ENCODE peak calls at places on chromosome 22, in eight cellular contexts. P is suprapubic skin, B is heart right ventricle, F is adipocyte, K is uterus, E is neuronal stem cell, S is IMR-90, Z is body of pancreas. J is an unnamed sample. For H3K36me3, the result is how much of the 10 kb centered on the place peaks cover.

GRCh38 chr22:24423519-24424000 is 3.8 kb upstream of the ADORA2A start:
- DNase-seq in B (peak), K (peak), F (peak), P (no peak), Z (peak), S (no peak), E (peak), J (peak)

GRCh38 chr22:50678218-50678650 is 5.6 kb downstream of the SHANK3 start:
- DNase-seq in P (peak), Z (no peak), K (no peak), F (no peak), B (no peak), S (no peak), E (no peak), J (no peak)

GRCh38 chr22:24426436-24426835 is 963 bp upstream of the ADORA2A start:
- DNase-seq in K (no peak), S (no peak), Z (no peak), P (no peak), E (no peak), B (no peak), F (no peak), J (no peak)

GRCh38 chr22:25797891-25798290 is 55.9 kb downstream of the MYO18B start:
- DNase-seq in B (no peak), K (no peak), P (no peak), S (no peak), Z (no peak), E (no peak), F (no peak), J (no peak)

GRCh38 chr22:28788601-28789000 is 11.8 kb downstream of the XBP1 start:
- DNase-seq in F (no peak), S (no peak), E (no peak), K (no peak), P (no peak), Z (no peak), B (no peak), J (no peak)

GRCh38 chr22:49011379-49011768 is 816.3 kb downstream of the BRD1 start:
- DNase-seq in F (no peak), S (no peak), B (no peak), P (no peak), E (no peak), K (no peak), Z (no peak), J (peak)

GRCh38 chr22:41286639-41287091 is 678 bp upstream of the RANGAP1 start:
- DNase-seq in E (no peak), P (no peak), Z (no peak), K (no peak), B (no peak), S (peak), F (peak), J (peak)

GRCh38 chr22:22400964-22401363 is 107.6 kb downstream of the ZNF280B start:
- DNase-seq in B (no peak), E (no peak), Z (no peak), S (no peak), K (no peak), P (no peak), F (no peak), J (no peak)

GRCh38 chr22:40818192-40818746 is 877 bp downstream of the SLC25A17 start:
- DNase-seq in P (no peak), S (no peak), Z (no peak), B (no peak), K (no peak), F (no peak), E (no peak), J (no peak)

GRCh38 chr22:34620832-34621231 is 445.1 kb upstream of the ISX start:
- DNase-seq in P (no peak), K (no peak), E (no peak), S (no peak), B (no peak), Z (no peak), F (no peak), J (no peak)

GRCh38 chr22:28341001-28341400 is 338.6 kb downstream of the TTC28 start:
- DNase-seq in F (peak), K (no peak), P (no peak), S (peak), B (no peak), Z (no peak), E (no peak), J (no peak)

GRCh38 chr22:19045094-19045493 is 77.1 kb downstream of the DGCR2 start:
- DNase-seq in F (no peak), S (peak), P (no peak), Z (no peak), K (no peak), E (no peak), B (no peak), J (no peak)

GRCh38 chr22:24383061-24383460 is 44.3 kb upstream of the ADORA2A start:
- DNase-seq in B (no peak), K (no peak), P (no peak), Z (no peak), S (no peak), F (no peak), E (no peak), J (no peak)

GRCh38 chr22:49094151-49094550 is 733.5 kb downstream of the BRD1 start:
- DNase-seq in Z (no peak), F (no peak), S (no peak), P (no peak), B (no peak), E (no peak), K (no peak), J (no peak)

GRCh38 chr22:48331266-48331665 is 1496.4 kb downstream of the BRD1 start:
- DNase-seq in K (no peak), Z (no peak), E (no peak), F (no peak), S (no peak), P (peak), B (no peak), J (no peak)

GRCh38 chr22:49168219-49168813 is 659.4 kb downstream of the BRD1 start:
- DNase-seq in S (no peak), B (no peak), Z (no peak), F (no peak), P (no peak), E (no peak), K (no peak), J (no peak)

GRCh38 chr22:46941958-46942815 is 179.7 kb downstream of the TBC1D22A start:
- DNase-seq in S (peak), E (no peak), K (no peak), Z (no peak), B (peak), F (peak), P (no peak), J (no peak)

GRCh38 chr22:47048123-47049077 is 285.9 kb downstream of the TBC1D22A start:
- DNase-seq in Z (no peak), S (no peak), F (no peak), P (peak), E (no peak), B (peak), K (no peak), J (no peak)

GRCh38 chr22:48403521-48403921 is 1424.2 kb downstream of the BRD1 start:
- DNase-seq in S (no peak), E (no peak), Z (no peak), B (no peak), F (no peak), P (no peak), K (no peak), J (no peak)

GRCh38 chr22:26709617-26710390 is 52.4 kb downstream of the MIAT start:
- DNase-seq in F (peak), B (no peak), S (peak), P (no peak), E (no peak), K (no peak), Z (no peak), J (no peak)

GRCh38 chr22:23361676-23362075 is 181.4 kb downstream of the BCR start:
- DNase-seq in Z (no peak), F (no peak), K (no peak), S (no peak), P (no peak), B (no peak), E (no peak), J (no peak)

GRCh38 chr22:46076651-46077339 is 73.5 kb upstream of the PPARA start:
- DNase-seq in K (peak), S (peak), B (peak), E (no peak), Z (no peak), F (peak), P (peak), J (no peak)

GRCh38 chr22:35651085-35651484 is 2.8 kb downstream of the APOL6 start:
- DNase-seq in K (no peak), S (no peak), E (no peak), B (no peak), P (no peak), F (no peak), Z (no peak), J (no peak)

GRCh38 chr22:35649636-35650250 is 1.5 kb downstream of the APOL6 start:
- DNase-seq in K (no peak), S (no peak), P (no peak), E (no peak), B (no peak), F (no peak), Z (no peak), J (no peak)

GRCh38 chr22:35645646-35646045 is 2.6 kb upstream of the APOL6 start:
- DNase-seq in K (no peak), B (no peak), E (no peak), Z (no peak), P (no peak), F (no peak), S (no peak), J (no peak)

GRCh38 chr22:35648066-35649025 is at the start of gene APOL6:
- DNase-seq in F (peak), K (no peak), E (no peak), Z (peak), S (peak), P (peak), B (no peak), J (peak)

DNA sequence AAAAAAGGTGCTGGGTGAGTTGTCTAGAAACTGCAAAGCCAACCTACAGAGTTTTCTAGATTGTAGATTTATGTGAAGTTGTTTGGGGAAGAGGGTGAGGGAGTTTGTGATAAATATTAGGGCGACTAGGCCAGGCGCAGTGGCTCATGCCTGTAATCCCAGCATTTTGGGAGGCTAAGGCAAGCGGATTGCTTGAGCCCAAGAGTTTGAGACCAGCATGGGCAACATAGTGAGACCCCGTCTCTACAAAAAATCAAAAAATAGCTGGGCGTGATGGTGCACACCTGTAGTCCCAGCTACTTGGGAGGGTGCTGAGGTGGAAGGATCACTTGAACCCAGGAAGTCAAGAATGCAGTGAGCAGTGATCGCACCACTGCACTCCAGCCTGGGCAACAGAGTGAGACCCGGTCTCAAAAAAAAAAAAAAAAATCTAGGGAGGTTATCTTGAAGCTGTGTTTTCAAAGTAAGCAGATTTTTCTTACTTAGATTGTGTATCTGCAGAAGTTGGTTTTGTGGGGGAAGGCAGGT is 844 bp downstream of the APOL6 start:
- DNase-seq in P (no peak), S (no peak), F (no peak), B (no peak), E (no peak), Z (no peak), K (no peak), J (no peak)
- H3K4me3 ChIP-seq in P (peak), S (peak), F (peak), B (peak), E (no peak), Z (no peak), K (peak), J (no peak)

GRCh38 chr22:42664976-42665831 is 16.0 kb upstream of the CYB5R3 start:
- DNase-seq in K (no peak), Z (no peak), B (no peak), F (no peak), S (no peak), P (no peak), E (no peak), J (no peak)

GRCh38 chr22:42656578-42656977 is 7.4 kb upstream of the CYB5R3 start:
- DNase-seq in B (no peak), P (no peak), F (no peak), S (no peak), Z (no peak), K (no peak), E (no peak), J (no peak)

GRCh38 chr22:42662114-42663021 is 13.2 kb upstream of the CYB5R3 start:
- DNase-seq in F (peak), S (peak), B (peak), E (peak), Z (peak), K (peak), P (peak), J (peak)
- H3K36me3 ChIP-seq in F (under half), S (under half), B (under half), E (under half), Z (under half), K (under half), P (under half), J (under half)

GRCh38 chr22:17370036-17370765 is 941 bp downstream of the CECR2 start:
- DNase-seq in E (no peak), Z (no peak), K (peak), F (no peak), B (peak), P (no peak), S (no peak), J (peak)

GRCh38 chr22:17368144-17368726 is 1.0 kb upstream of the CECR2 start:
- DNase-seq in Z (no peak), S (no peak), K (no peak), B (no peak), P (no peak), F (no peak), E (no peak), J (no peak)

GRCh38 chr22:17369553-17370035 is 334 bp downstream of the CECR2 start:
- DNase-seq in K (peak), Z (peak), E (peak), B (no peak), S (no peak), P (no peak), F (peak), J (peak)

GRCh38 chr22:17370766-17371181 is 1.5 kb downstream of the CECR2 start:
- DNase-seq in E (no peak), P (no peak), S (no peak), Z (no peak), B (no peak), K (no peak), F (no peak), J (no peak)

GRCh38 chr22:17368727-17369552 is at the start of gene CECR2:
- DNase-seq in B (peak), P (no peak), Z (peak), E (peak), S (no peak), K (peak), F (peak), J (peak)
- H3K4me3 ChIP-seq in B (peak), P (peak), Z (peak), E (peak), S (no peak), K (peak), F (peak), J (peak)

GRCh38 chr22:35754761-35755160 is 37.1 kb downstream of the APOL5 start:
- DNase-seq in Z (no peak), S (no peak), K (no peak), B (no peak), P (no peak), F (no peak), E (no peak), J (no peak)
- H3K36me3 ChIP-seq in Z (under half), S (under half), K (under half), B (under half), P (under half), F (half or more), E (half or more), J (under half)

GRCh38 chr22:38111941-38112355 is 1.5 kb upstream of the BAIAP2L2 start:
- DNase-seq in K (no peak), B (no peak), F (no peak), S (no peak), E (no peak), Z (no peak), P (no peak), J (peak)
- H3K4me3 ChIP-seq in K (no peak), B (no peak), F (no peak), S (no peak), E (no peak), Z (no peak), P (no peak), J (no peak)

GRCh38 chr22:31615940-31616314 is 46.1 kb downstream of the PISD start:
- DNase-seq in K (no peak), Z (no peak), P (no peak), S (no peak), B (no peak), F (no peak), E (no peak), J (peak)
- H3K36me3 ChIP-seq in K (under half), Z (under half), P (half or more), S (under half), B (under half), F (under half), E (half or more), J (under half)

GRCh38 chr22:20653795-20654342 is 120.0 kb upstream of the SERPIND1 start:
- DNase-seq in B (no peak), P (no peak), K (no peak), Z (no peak), E (no peak), S (no peak), F (no peak), J (no peak)

GRCh38 chr22:20655623-20656022 is 118.3 kb upstream of the SERPIND1 start:
- DNase-seq in K (no peak), Z (no peak), S (no peak), B (no peak), E (no peak), P (no peak), F (no peak), J (no peak)

GRCh38 chr22:20656516-20656901 is 117.4 kb upstream of the SERPIND1 start:
- DNase-seq in P (no peak), F (no peak), B (no peak), Z (no peak), E (no peak), S (no peak), K (no peak), J (no peak)

GRCh38 chr22:20653012-20653794 is 120.7 kb upstream of the SERPIND1 start:
- DNase-seq in B (no peak), S (no peak), Z (no peak), K (no peak), F (no peak), P (peak), E (no peak), J (no peak)

DNA sequence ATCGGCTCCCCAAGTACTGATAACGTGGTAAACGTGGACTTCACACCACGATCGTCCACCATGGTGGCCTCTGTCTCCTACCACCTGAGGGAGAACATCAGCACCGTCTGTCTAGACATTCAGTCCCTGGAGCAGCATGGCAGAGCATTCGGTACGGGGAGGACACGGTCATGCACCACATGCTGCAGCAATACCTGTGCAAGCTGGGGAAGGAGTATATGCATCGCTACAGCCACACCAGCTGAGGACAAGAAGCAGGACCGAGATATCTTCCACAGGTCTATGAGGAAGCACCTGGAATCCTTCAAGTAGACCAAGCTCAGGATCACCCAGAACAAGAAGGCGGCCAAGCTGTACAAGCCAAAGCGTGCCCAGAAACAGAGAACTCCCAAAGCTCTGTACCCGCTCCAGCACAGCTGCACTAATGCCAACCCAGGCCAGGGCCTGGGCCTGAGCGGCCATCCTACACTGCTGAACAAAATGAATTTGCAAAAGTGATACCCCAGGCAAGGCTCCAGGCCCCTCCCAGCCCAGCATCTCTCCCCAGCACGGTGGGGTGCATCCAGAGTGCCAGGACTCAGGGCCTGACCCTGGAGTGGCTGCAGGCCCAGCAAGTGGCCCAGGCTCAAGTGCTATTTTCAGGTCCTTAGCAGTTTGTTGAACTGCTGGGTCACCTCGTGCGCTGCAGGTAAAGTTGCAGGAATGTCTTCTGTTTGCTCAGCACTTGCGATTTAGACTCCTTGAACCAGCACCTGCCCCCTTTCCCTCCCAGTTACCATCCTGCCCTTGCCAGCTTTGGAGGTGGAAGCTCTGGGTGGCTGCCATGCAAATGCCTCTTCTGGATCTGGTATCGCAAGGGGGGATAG is 119.3 kb upstream of the SERPIND1 start:
- DNase-seq in E (no peak), P (no peak), S (no peak), F (no peak), Z (no peak), B (no peak), K (no peak), J (no peak)
- H3K4me3 ChIP-seq in E (no peak), P (no peak), S (no peak), F (no peak), Z (no peak), B (no peak), K (no peak), J (no peak)

DNA sequence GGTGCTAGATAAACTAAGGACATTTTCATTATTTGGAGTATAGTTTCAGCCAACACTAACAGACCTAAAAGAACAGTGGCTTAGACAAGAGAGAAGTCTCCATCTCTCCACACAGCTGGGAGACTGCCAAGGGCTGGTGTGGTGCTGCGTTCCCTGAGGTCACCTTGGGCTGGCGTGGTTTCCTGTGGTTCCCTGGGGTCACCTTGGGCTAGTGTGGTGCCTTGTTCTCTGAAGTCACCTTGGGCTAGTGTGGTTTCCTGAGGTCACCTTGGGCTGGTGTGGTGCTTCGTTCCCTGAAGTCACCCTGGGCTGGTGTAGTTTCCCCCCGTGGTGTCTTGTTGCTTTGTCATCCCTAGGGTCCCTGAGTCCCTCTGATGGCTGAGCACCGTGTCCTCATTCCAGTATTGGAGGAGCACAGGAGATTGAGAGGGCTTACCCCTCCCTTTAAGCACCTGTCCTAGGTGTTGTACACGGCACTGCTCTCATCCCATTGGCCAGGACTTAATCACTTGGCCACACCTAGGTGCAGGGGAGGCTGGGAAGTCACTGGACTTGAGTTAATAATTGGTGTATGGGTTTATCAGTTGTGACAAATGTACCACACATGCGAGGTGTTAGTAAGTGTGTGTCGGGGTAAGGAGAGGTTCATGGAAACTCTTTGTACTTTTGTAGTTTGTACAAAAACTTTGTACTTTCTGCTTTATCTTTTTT is 14.9 kb downstream of the SAMM50 start:
- DNase-seq in B (no peak), F (no peak), K (no peak), P (no peak), S (no peak), E (no peak), Z (no peak), J (no peak)
- H3K36me3 ChIP-seq in B (half or more), F (half or more), K (under half), P (half or more), S (half or more), E (half or more), Z (under half), J (under half)

J was measured in H7.